ENCODE peak calls at places on chromosomes 3 and 15, in eight cellular contexts. One of them, this sample, is unnamed.

GRCh38 chr3:28050895-28051294 is 190.5 kb upstream of the CMC1 start:
- DNase-seq in lower lobe of right lung: no peak
- DNase-seq in stimulated activated CD8-positive, alpha-beta memory T cell treated with anti-CD3 and anti-CD28 coated beads, Interleukin-7, amount 100 ng/mL, for 1 hour: no peak
- DNase-seq in RWPE2: no peak
- DNase-seq in ACHN: no peak
- DNase-seq in stomach: no peak
- DNase-seq in GM10248: no peak
- DNase-seq in retina: no peak
- DNase-seq in this sample: no peak

GRCh38 chr3:142028174-142028833 is 121.0 kb downstream of the TFDP2 start:
- DNase-seq in retina: peak; percentile 59
- DNase-seq in lower lobe of right lung: no peak
- DNase-seq in ACHN: peak; percentile 75
- DNase-seq in stomach: no peak
- DNase-seq in GM10248: peak; percentile 43
- DNase-seq in stimulated activated CD8-positive, alpha-beta memory T cell treated with anti-CD3 and anti-CD28 coated beads, Interleukin-7, amount 100 ng/mL, for 1 hour: no peak
- DNase-seq in RWPE2: no peak
- DNase-seq in this sample: peak; percentile 53

GRCh38 chr3:115927210-115927609 is 303.9 kb downstream of the GAP43 start:
- DNase-seq in RWPE2: no peak
- DNase-seq in stimulated activated CD8-positive, alpha-beta memory T cell treated with anti-CD3 and anti-CD28 coated beads, Interleukin-7, amount 100 ng/mL, for 1 hour: no peak
- DNase-seq in stomach: no peak
- DNase-seq in retina: no peak
- DNase-seq in lower lobe of right lung: no peak
- DNase-seq in ACHN: no peak
- DNase-seq in GM10248: no peak
- DNase-seq in this sample: no peak

GRCh38 chr3:149487598-149488197 is 13.2 kb downstream of the TM4SF4 start:
- DNase-seq in GM10248: peak; percentile 43
- DNase-seq in RWPE2: no peak
- DNase-seq in stomach: no peak
- DNase-seq in lower lobe of right lung: no peak
- DNase-seq in stimulated activated CD8-positive, alpha-beta memory T cell treated with anti-CD3 and anti-CD28 coated beads, Interleukin-7, amount 100 ng/mL, for 1 hour: no peak
- DNase-seq in retina: no peak
- DNase-seq in ACHN: peak; percentile 33
- DNase-seq in this sample: peak; percentile 38

GRCh38 chr3:178439504-178439903 is 96.7 kb upstream of the KCNMB2 start:
- DNase-seq in ACHN: peak; percentile 35
- DNase-seq in retina: no peak
- DNase-seq in stimulated activated CD8-positive, alpha-beta memory T cell treated with anti-CD3 and anti-CD28 coated beads, Interleukin-7, amount 100 ng/mL, for 1 hour: no peak
- DNase-seq in RWPE2: no peak
- DNase-seq in lower lobe of right lung: no peak
- DNase-seq in GM10248: peak; percentile 24
- DNase-seq in stomach: no peak
- DNase-seq in this sample: no peak

GRCh38 chr15:64623347-64624024 is 151.9 kb downstream of the RBPMS2 start:
- DNase-seq in stimulated activated CD8-positive, alpha-beta memory T cell treated with anti-CD3 and anti-CD28 coated beads, Interleukin-7, amount 100 ng/mL, for 1 hour: no peak
- DNase-seq in RWPE2: no peak
- DNase-seq in lower lobe of right lung: no peak
- DNase-seq in retina: no peak
- DNase-seq in ACHN: no peak
- DNase-seq in GM10248: no peak
- DNase-seq in stomach: no peak
- DNase-seq in this sample: no peak

GRCh38 chr3:148269816-148270215 is 427.9 kb upstream of the AGTR1 start:
- DNase-seq in stomach: no peak
- DNase-seq in retina: no peak
- DNase-seq in stimulated activated CD8-positive, alpha-beta memory T cell treated with anti-CD3 and anti-CD28 coated beads, Interleukin-7, amount 100 ng/mL, for 1 hour: no peak
- DNase-seq in RWPE2: no peak
- DNase-seq in ACHN: no peak
- DNase-seq in lower lobe of right lung: no peak
- DNase-seq in GM10248: no peak
- DNase-seq in this sample: no peak

GRCh38 chr15:93180656-93181055 is 91.6 kb upstream of the RGMA start:
- DNase-seq in stomach: no peak
- DNase-seq in ACHN: no peak
- DNase-seq in RWPE2: no peak
- DNase-seq in retina: no peak
- DNase-seq in lower lobe of right lung: no peak
- DNase-seq in GM10248: no peak
- DNase-seq in stimulated activated CD8-positive, alpha-beta memory T cell treated with anti-CD3 and anti-CD28 coated beads, Interleukin-7, amount 100 ng/mL, for 1 hour: no peak
- DNase-seq in this sample: no peak

GRCh38 chr3:125148836-125149235 is 63.7 kb downstream of the SLC12A8 start:
- DNase-seq in ACHN: no peak
- DNase-seq in RWPE2: no peak
- DNase-seq in retina: no peak
- DNase-seq in stimulated activated CD8-positive, alpha-beta memory T cell treated with anti-CD3 and anti-CD28 coated beads, Interleukin-7, amount 100 ng/mL, for 1 hour: no peak
- DNase-seq in stomach: no peak
- DNase-seq in GM10248: peak; percentile 39
- DNase-seq in lower lobe of right lung: peak; percentile 75
- DNase-seq in this sample: no peak

GRCh38 chr3:193556841-193557240 is 2.1 kb upstream of the ATP13A4 start:
- DNase-seq in stomach: peak; percentile 87
- DNase-seq in stimulated activated CD8-positive, alpha-beta memory T cell treated with anti-CD3 and anti-CD28 coated beads, Interleukin-7, amount 100 ng/mL, for 1 hour: no peak
- DNase-seq in lower lobe of right lung: no peak
- DNase-seq in ACHN: no peak
- DNase-seq in GM10248: no peak
- DNase-seq in RWPE2: no peak
- DNase-seq in retina: no peak
- DNase-seq in this sample: no peak

GRCh38 chr3:69425249-69425648 is 39.4 kb upstream of the FRMD4B start:
- DNase-seq in GM10248: peak; percentile 37
- DNase-seq in RWPE2: no peak
- DNase-seq in retina: no peak
- DNase-seq in ACHN: peak; percentile 30
- DNase-seq in lower lobe of right lung: no peak
- DNase-seq in stimulated activated CD8-positive, alpha-beta memory T cell treated with anti-CD3 and anti-CD28 coated beads, Interleukin-7, amount 100 ng/mL, for 1 hour: no peak
- DNase-seq in stomach: no peak
- DNase-seq in this sample: peak; percentile 76

GRCh38 chr3:182726258-182727142 is 66.8 kb upstream of the ATP11B start:
- DNase-seq in retina: peak; percentile 61
- DNase-seq in stomach: no peak
- DNase-seq in RWPE2: no peak
- DNase-seq in GM10248: no peak
- DNase-seq in stimulated activated CD8-positive, alpha-beta memory T cell treated with anti-CD3 and anti-CD28 coated beads, Interleukin-7, amount 100 ng/mL, for 1 hour: no peak
- DNase-seq in lower lobe of right lung: no peak
- DNase-seq in ACHN: no peak
- DNase-seq in this sample: no peak

GRCh38 chr15:55297315-55297714 is 7.7 kb upstream of the RAB27A start:
- DNase-seq in ACHN: no peak
- DNase-seq in stomach: no peak
- DNase-seq in RWPE2: no peak
- DNase-seq in GM10248: no peak
- DNase-seq in retina: no peak
- DNase-seq in lower lobe of right lung: no peak
- DNase-seq in stimulated activated CD8-positive, alpha-beta memory T cell treated with anti-CD3 and anti-CD28 coated beads, Interleukin-7, amount 100 ng/mL, for 1 hour: no peak
- DNase-seq in this sample: no peak

This sample was measured in MM.1S.